ENCODE peak calls at places on chromosomes 2 and 18, in nine cellular contexts. Y is neural progenitor cell, F is HCT116, M is psoas muscle, K is astrocyte, R is brain microvascular endothelial cell, E is ovary, J is IMR-90, L is K562. V is an unnamed sample.
A peak's percentile ranks its signal among the peaks of the same experiment; 100 is the strongest.

GRCh38 chr18:50633992-50634391 is 74.1 kb downstream of the MAPK4 start:
- DNase-seq in K (no peak), J (no peak), E (no peak), F (no peak), M (no peak), Y (no peak), L (no peak), R (no peak), V (no peak)

GRCh38 chr2:6772366-6772710 is 93.4 kb downstream of the CMPK2 start:
- DNase-seq in K (peak; percentile 63), E (no peak), J (peak; percentile 7), Y (peak; percentile 47), R (peak; percentile 16), M (no peak), F (no peak), L (no peak), V (no peak)

GRCh38 chr2:202035089-202035940 is 1.7 kb downstream of the FZD7 start:
- DNase-seq in J (peak; percentile 87), L (no peak), M (peak; percentile 90), R (peak; percentile 48), E (peak; percentile 81), Y (peak; percentile 85), K (peak; percentile 71), F (no peak), V (peak; percentile 62)

GRCh38 chr18:76795981-76796380 is 26.4 kb upstream of the ZNF236 start:
- DNase-seq in M (no peak), L (no peak), F (no peak), K (no peak), J (no peak), R (no peak), Y (no peak), E (no peak), V (no peak)

GRCh38 chr18:55301196-55301540 is 286.8 kb downstream of the TCF4 start:
- DNase-seq in F (no peak), M (no peak), J (peak; percentile 17), Y (peak; percentile 58), K (no peak), E (no peak), L (no peak), R (no peak), V (no peak)

GRCh38 chr2:215499330-215499729 is 63.5 kb upstream of the FN1 start:
- DNase-seq in F (no peak), Y (no peak), E (no peak), J (peak; percentile 54), L (no peak), M (no peak), K (peak; percentile 50), R (peak; percentile 52), V (no peak)

GRCh38 chr2:234496442-234496834 is 443 bp downstream of the ARL4C start:
- DNase-seq in L (no peak), E (no peak), M (no peak), J (no peak), Y (no peak), R (peak; percentile 12), F (no peak), K (peak; percentile 41), V (no peak)

GRCh38 chr18:45359275-45360009 is 255.8 kb upstream of the SLC14A2 start:
- DNase-seq in K (no peak), Y (no peak), M (no peak), F (no peak), E (no peak), L (no peak), R (no peak), J (no peak), V (no peak)

GRCh38 chr2:129233166-129233565 is 746.3 kb upstream of the RAB6C start:
- DNase-seq in F (no peak), M (no peak), J (no peak), K (no peak), Y (no peak), L (no peak), E (no peak), R (no peak), V (no peak)

GRCh38 chr2:18903750-18904149 is 314.4 kb upstream of the NT5C1B start:
- DNase-seq in Y (no peak), J (no peak), R (no peak), K (no peak), L (no peak), F (no peak), M (no peak), E (no peak), V (no peak)

GRCh38 chr2:65937379-65938160 is 497.4 kb upstream of the MEIS1 start:
- DNase-seq in E (no peak), F (no peak), L (no peak), R (no peak), K (peak; percentile 6), J (peak; percentile 17), M (no peak), Y (no peak), V (no peak)

GRCh38 chr2:127453392-127454171 is 35.4 kb downstream of the PROC start:
- DNase-seq in F (no peak), R (no peak), K (no peak), E (no peak), L (peak; percentile 74), Y (peak; percentile 47), M (no peak), J (no peak), V (no peak)

GRCh38 chr18:70382032-70382431 is 93.2 kb downstream of the SOCS6 start:
- DNase-seq in R (no peak), L (no peak), M (no peak), J (no peak), Y (no peak), E (no peak), K (no peak), F (no peak), V (no peak)
- H3K27ac ChIP-seq in R (no peak overlapping the region), L (no peak overlapping the region), M (no peak overlapping the region), J (no peak overlapping the region), Y (no peak overlapping the region), E (no peak overlapping the region), K (peak overlapping the region; percentile 43), F (peak overlapping the region; percentile 99), V (no peak overlapping the region)

GRCh38 chr18:59207506-59207905 is 12.5 kb upstream of the GRP start:
- DNase-seq in L (no peak), R (no peak), F (no peak), K (no peak), Y (no peak), J (no peak), E (no peak), M (no peak), V (no peak)

GRCh38 chr18:59210311-59210710 is 9.6 kb upstream of the GRP start:
- DNase-seq in J (no peak), K (no peak), R (no peak), L (no peak), M (no peak), E (no peak), Y (no peak), F (no peak), V (no peak)

GRCh38 chr18:59211629-59212028 is 8.3 kb upstream of the GRP start:
- DNase-seq in J (no peak), E (no peak), Y (no peak), R (no peak), K (no peak), F (no peak), M (no peak), L (no peak), V (no peak)

DNA sequence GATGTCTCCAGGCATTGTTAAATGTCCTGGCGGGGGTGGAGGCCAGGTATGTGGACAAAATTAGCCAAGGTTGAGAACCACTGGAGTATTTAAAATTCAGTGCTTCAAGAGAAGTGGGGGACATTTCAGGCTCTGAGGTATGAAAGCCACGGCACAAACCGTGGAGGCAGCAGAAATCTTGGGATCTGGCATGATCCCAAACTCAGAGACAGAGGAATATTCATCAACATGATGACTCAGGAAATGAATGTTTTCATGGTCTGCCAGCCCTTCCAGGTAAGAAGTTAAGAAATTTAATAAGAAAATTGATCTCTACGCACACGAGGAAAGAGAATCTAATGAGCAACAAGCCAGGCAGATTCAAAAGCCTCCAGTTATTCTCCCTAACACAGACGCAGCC is 11.4 kb upstream of the GRP start:
- DNase-seq in K (no peak), L (no peak), Y (no peak), R (no peak), J (no peak), E (no peak), M (no peak), F (no peak), V (no peak)
- H3K27ac ChIP-seq in K (no peak overlapping the region), L (no peak overlapping the region), Y (no peak overlapping the region), R (no peak overlapping the region), J (no peak overlapping the region), E (no peak overlapping the region), M (no peak overlapping the region), F (no peak overlapping the region), V (no peak overlapping the region)

GRCh38 chr2:182907081-182907830 is 40.8 kb upstream of the FRZB start:
- DNase-seq in Y (peak; percentile 70), J (peak; percentile 11), K (no peak), E (no peak), L (peak; percentile 52), F (no peak), R (peak; percentile 20), M (peak; percentile 77), V (peak; percentile 74)
- H3K27ac ChIP-seq in Y (peak overlapping the region; percentile 87), J (no peak overlapping the region), K (no peak overlapping the region), E (no peak overlapping the region), L (peak overlapping the region; percentile 23), F (no peak overlapping the region), R (no peak overlapping the region), M (peak overlapping the region; percentile 85), V (peak overlapping the region; percentile 93)

GRCh38 chr2:62663443-62663842 is 42.1 kb upstream of the EHBP1 start:
- DNase-seq in Y (no peak), M (no peak), K (peak; percentile 88), F (no peak), L (no peak), R (no peak), J (peak; percentile 91), E (no peak), V (no peak)
- H3K27ac ChIP-seq in Y (no peak overlapping the region), M (no peak overlapping the region), K (no peak overlapping the region), F (no peak overlapping the region), L (no peak overlapping the region), R (no peak overlapping the region), J (peak overlapping the region; percentile 90), E (peak overlapping the region; percentile 63), V (no peak overlapping the region)